ENCODE peak calls at places on chromosomes 12 and 14, in five cellular contexts. U is endothelial cell, R is SIG-M5, A is breast epithelium, N is H9. V is an unnamed sample.

GRCh38 chr14:100438678-100439592 is 115.8 kb downstream of the SLC25A47 start:
- DNase-seq in U (no peak), R (no peak), A (peak; percentile 82), N (no peak), V (peak; percentile 91)

GRCh38 chr14:50667491-50668007 is 557 bp downstream of the SAV1 start:
- DNase-seq in U (no peak), R (no peak), A (no peak), N (peak; percentile 58), V (no peak)

GRCh38 chr12:99810718-99811593 is 163.4 kb downstream of the GARIN6 start:
- DNase-seq in U (no peak), R (no peak), A (no peak), N (no peak), V (no peak)

GRCh38 chr12:123488539-123489230 is 30.7 kb downstream of the SNRNP35 start:
- DNase-seq in U (no peak), R (no peak), A (no peak), N (peak; percentile 65), V (peak; percentile 77)

GRCh38 chr14:94269156-94269555 is 23.9 kb downstream of the SERPINA10 start:
- DNase-seq in U (no peak), R (no peak), A (peak; percentile 47), N (no peak), V (peak; percentile 51)

GRCh38 chr12:116427200-116427932 is 131.8 kb upstream of the MAP1LC3B2 start:
- DNase-seq in U (no peak), R (no peak), A (no peak), N (peak; percentile 96), V (peak; percentile 99)

GRCh38 chr12:46507766-46508165 is 135.2 kb upstream of the SLC38A2 start:
- DNase-seq in U (no peak), R (no peak), A (no peak), N (no peak), V (no peak)

GRCh38 chr14:49939884-49940510 is 47.1 kb downstream of the ARF6 start:
- DNase-seq in U (no peak), R (no peak), A (no peak), N (no peak), V (no peak)

GRCh38 chr14:63375772-63376171 is 57.0 kb upstream of the GPHB5 start:
- DNase-seq in U (no peak), R (no peak), A (no peak), N (no peak), V (no peak)

GRCh38 chr14:32372154-32372553 is 43.1 kb downstream of the AKAP6 start:
- DNase-seq in U (no peak), R (no peak), A (no peak), N (no peak), V (no peak)

GRCh38 chr12:130031571-130032189 is 127.9 kb upstream of the TMEM132D start:
- DNase-seq in U (peak; percentile 36), R (no peak), A (no peak), N (peak; percentile 91), V (peak; percentile 95)

GRCh38 chr14:59278111-59278510 is 89.6 kb downstream of the DAAM1 start:
- DNase-seq in U (no peak), R (no peak), A (peak; percentile 31), N (no peak), V (no peak)

GRCh38 chr12:122082621-122083356 is 4.2 kb downstream of the MLXIP start:
- DNase-seq in U (no peak), R (no peak), A (no peak), N (no peak), V (no peak)

GRCh38 chr12:121530600-121531355 is 50.0 kb downstream of the KDM2B start:
- DNase-seq in U (peak; percentile 29), R (peak; percentile 57), A (peak; percentile 33), N (peak; percentile 79), V (peak; percentile 83)

GRCh38 chr14:75822522-75823288 is 159.1 kb downstream of the TGFB3 start:
- DNase-seq in U (no peak), R (no peak), A (no peak), N (no peak), V (no peak)

GRCh38 chr14:31884776-31885379 is 192.2 kb upstream of the ARHGAP5 start:
- DNase-seq in U (no peak), R (no peak), A (no peak), N (no peak), V (no peak)

GRCh38 chr14:89926709-89927108 is 27.8 kb downstream of the EFCAB11 start:
- DNase-seq in U (no peak), R (no peak), A (no peak), N (no peak), V (no peak)

GRCh38 chr14:96894966-96895365 is 97.8 kb downstream of the VRK1 start:
- DNase-seq in U (no peak), R (no peak), A (no peak), N (no peak), V (peak; percentile 58)

GRCh38 chr12:92362785-92363184 is 217.1 kb upstream of the BTG1 start:
- DNase-seq in U (no peak), R (no peak), A (no peak), N (no peak), V (no peak)

GRCh38 chr14:95210699-95211098 is 53.4 kb upstream of the DICER1 start:
- DNase-seq in U (no peak), R (no peak), A (no peak), N (no peak), V (no peak)

GRCh38 chr14:88231626-88232025 is 91.4 kb downstream of the KCNK10 start:
- DNase-seq in U (no peak), R (no peak), A (no peak), N (no peak), V (no peak)

GRCh38 chr12:23834076-23834475 is 115.4 kb downstream of the SOX5 start:
- DNase-seq in U (no peak), R (no peak), A (no peak), N (no peak), V (no peak)

GRCh38 chr12:2631613-2632350 is 163.0 kb upstream of the FKBP4 start:
- DNase-seq in U (no peak), R (no peak), A (no peak), N (no peak), V (no peak)

GRCh38 chr14:32252030-32252670 is 49.1 kb upstream of the RNU6-8 start:
- DNase-seq in U (peak; percentile 56), R (no peak), A (peak; percentile 50), N (peak; percentile 56), V (peak; percentile 72)

GRCh38 chr14:36442824-36443241 is 77.2 kb downstream of the NKX2-1 start:
- DNase-seq in U (no peak), R (no peak), A (no peak), N (no peak), V (no peak)

GRCh38 chr12:122244565-122245371 is 18.9 kb upstream of the DIABLO start:
- DNase-seq in U (no peak), R (no peak), A (no peak), N (no peak), V (no peak)

GRCh38 chr12:111248981-111249380 is 119.9 kb downstream of the PHETA1 start:
- DNase-seq in U (no peak), R (no peak), A (no peak), N (no peak), V (no peak)

GRCh38 chr12:79674629-79675028 is 16.1 kb downstream of the PAWR start:
- DNase-seq in U (no peak), R (no peak), A (no peak), N (no peak), V (no peak)

GRCh38 chr14:64673748-64674147 is 30.5 kb upstream of the PLEKHG3 start:
- DNase-seq in U (no peak), R (no peak), A (no peak), N (no peak), V (no peak)

GRCh38 chr12:115129727-115130126 is 445.8 kb upstream of the TBX3 start:
- DNase-seq in U (no peak), R (no peak), A (no peak), N (no peak), V (no peak)